ENCODE peak calls at places on chromosome X, in seven cellular contexts. F, S, O, P, D, Q and G are unnamed samples.

GRCh38 chrX:100695991-100696390 is 35.9 kb downstream of the SYTL4 start:
- DNase-seq in F (no peak), D (no peak), P (no peak), Q (no peak), O (no peak), S (no peak), G (peak; percentile 8)

GRCh38 chrX:154436597-154437397 is at the start of gene GDI1:
- DNase-seq in O (peak; percentile 76), S (peak; percentile 80), P (peak; percentile 59), F (peak; percentile 58), D (no peak), Q (peak; percentile 46), G (peak; percentile 18)

GRCh38 chrX:48854898-48855297 is 19.5 kb upstream of the PCSK1N start:
- DNase-seq in F (no peak), Q (no peak), O (no peak), S (no peak), P (no peak), D (no peak), G (no peak)

GRCh38 chrX:46573896-46574336 is 351 bp downstream of the CHST7 start:
- DNase-seq in S (peak; percentile 48), Q (peak; percentile 45), O (peak; percentile 66), D (peak; percentile 49), P (peak; percentile 49), F (peak; percentile 54), G (peak; percentile 49)

GRCh38 chrX:41491267-41492004 is 44.3 kb downstream of the NYX start:
- DNase-seq in F (peak; percentile 33), Q (no peak), P (no peak), O (no peak), D (no peak), S (no peak), G (peak; percentile 96)

GRCh38 chrX:155864655-155865054 is 16.5 kb upstream of the VAMP7 start:
- DNase-seq in P (no peak), S (no peak), F (no peak), D (no peak), Q (no peak), O (no peak), G (no peak)

GRCh38 chrX:51336584-51336983 is 4.0 kb downstream of the NUDT10 start:
- DNase-seq in O (no peak), P (no peak), S (peak; percentile 30), Q (peak; percentile 2), D (no peak), F (peak; percentile 22), G (peak; percentile 27)

GRCh38 chrX:45517090-45517973 is 316.7 kb upstream of the DIPK2B start:
- DNase-seq in S (no peak), P (no peak), Q (no peak), D (no peak), O (no peak), F (no peak), G (peak; percentile 84)

GRCh38 chrX:23935116-23935515 is 27.3 kb downstream of the CXorf58 start:
- DNase-seq in O (no peak), S (no peak), Q (no peak), F (no peak), D (no peak), P (no peak), G (no peak)

GRCh38 chrX:13489451-13489850 is 80.0 kb upstream of the EGFL6 start:
- DNase-seq in S (no peak), P (no peak), Q (no peak), F (no peak), O (peak; percentile 67), D (peak; percentile 57), G (peak; percentile 78)

GRCh38 chrX:13007519-13008188 is 32.7 kb downstream of the TMSB4X start:
- DNase-seq in P (no peak), Q (no peak), O (no peak), S (no peak), F (no peak), D (no peak), G (peak; percentile 56)

GRCh38 chrX:132505116-132505515 is 16.3 kb upstream of the MBNL3 start:
- DNase-seq in P (no peak), Q (no peak), F (no peak), O (no peak), S (no peak), D (no peak), G (no peak)

GRCh38 chrX:86348669-86349068 is 200.4 kb downstream of the DACH2 start:
- DNase-seq in D (no peak), O (no peak), F (no peak), S (no peak), Q (peak; percentile 8), P (no peak), G (no peak)

GRCh38 chrX:56802428-56802827 is 73.4 kb downstream of the NBDY start:
- DNase-seq in P (no peak), D (no peak), F (no peak), O (no peak), S (no peak), Q (no peak), G (no peak)

GRCh38 chrX:119917877-119918276 is 22.2 kb downstream of the AKAP14 start:
- DNase-seq in P (no peak), F (no peak), D (no peak), S (no peak), Q (no peak), O (no peak), G (no peak)

GRCh38 chrX:44431206-44431605 is 87.7 kb upstream of the EFHC2 start:
- DNase-seq in P (no peak), D (no peak), O (no peak), Q (no peak), S (no peak), F (peak; percentile 55), G (peak; percentile 41)

GRCh38 chrX:47351706-47352105 is 18.7 kb upstream of the ZNF157 start:
- DNase-seq in S (no peak), F (no peak), Q (no peak), D (no peak), O (no peak), P (no peak), G (peak; percentile 57)

GRCh38 chrX:151227637-151228036 is 51.3 kb downstream of the GPR50 start:
- DNase-seq in O (no peak), S (no peak), D (no peak), P (no peak), F (no peak), Q (peak; percentile 3), G (no peak)